ENCODE peak calls at places on chromosomes 5 and 9, in six cellular contexts. L is fibroblast of villous mesenchyme; M is NCI-H1092 treated with DMSO at 0.1 percent for 48 hours; W is CD4-positive, alpha-beta memory T cell; Y is CD4-positive, alpha-beta T cell; S is GM12878. T is an unnamed sample.

GRCh38 chr9:76415154-76415553 is 20.9 kb upstream of the RFK start:
- DNase-seq in L (peak), M (no peak), W (no peak), Y (no peak), S (no peak), T (no peak)

GRCh38 chr5:121981254-121981653 is 19.5 kb downstream of the SRFBP1 start:
- DNase-seq in L (no peak), M (no peak), W (no peak), Y (no peak), S (no peak), T (no peak)

GRCh38 chr9:93193373-93193725 is 9.4 kb downstream of the WNK2 start:
- DNase-seq in L (no peak), M (peak), W (no peak), Y (no peak), S (no peak), T (no peak)

GRCh38 chr9:22529426-22530199 is 83.0 kb downstream of the DMRTA1 start:
- DNase-seq in L (no peak), M (no peak), W (no peak), Y (no peak), S (no peak), T (no peak)

GRCh38 chr5:168006473-168007130 is 284.8 kb upstream of the WWC1 start:
- DNase-seq in L (peak), M (no peak), W (no peak), Y (no peak), S (no peak), T (no peak)

GRCh38 chr5:77851229-77852067 is 75.3 kb upstream of the TBCA start:
- DNase-seq in L (peak), M (peak), W (no peak), Y (no peak), S (no peak), T (peak)

GRCh38 chr5:136722086-136722485 is 356.7 kb upstream of the TRPC7 start:
- DNase-seq in L (no peak), M (no peak), W (no peak), Y (no peak), S (no peak), T (no peak)

GRCh38 chr5:180785794-180786221 is 16.8 kb downstream of the MGAT1 start:
- DNase-seq in L (peak), M (no peak), W (no peak), Y (no peak), S (no peak), T (no peak)

GRCh38 chr5:179158556-179158955 is 98.4 kb downstream of the ZNF354C start:
- DNase-seq in L (no peak), M (no peak), W (no peak), Y (no peak), S (no peak), T (no peak)

GRCh38 chr9:18256574-18256973 is 217.4 kb upstream of the ADAMTSL1 start:
- DNase-seq in L (no peak), M (peak), W (no peak), Y (no peak), S (no peak), T (no peak)

GRCh38 chr5:154782326-154782725 is 27.1 kb downstream of the LARP1 start:
- DNase-seq in L (no peak), M (no peak), W (no peak), Y (no peak), S (no peak), T (no peak)

GRCh38 chr5:67299317-67299716 is 102.7 kb upstream of the CD180 start:
- DNase-seq in L (peak), M (no peak), W (no peak), Y (no peak), S (no peak), T (no peak)

T was measured in GM10248.